ENCODE peak calls at places on chromosomes 3 and 15, in seven cellular contexts. P is transverse colon, E is fibroblast of mammary gland, S is adrenal gland, H is pancreas, Q is IMR-90, A is GM13976. C is an unnamed sample.

GRCh38 chr15:71066983-71067382 is 48.3 kb upstream of the THSD4 start:
- DNase-seq in Q (peak; percentile 99), P (no peak), E (peak; percentile 99), S (no peak), H (no peak), A (no peak), C (no peak)

GRCh38 chr15:43763819-43764446 is 12.8 kb downstream of the ELL3 start:
- DNase-seq in H (no peak), A (no peak), E (peak; percentile 29), Q (peak; percentile 33), P (no peak), S (no peak), C (no peak)

GRCh38 chr3:12796171-12797123 is at the start of gene CAND2:
- DNase-seq in Q (peak; percentile 37), H (no peak), E (peak; percentile 36), P (peak; percentile 56), S (peak; percentile 62), A (peak; percentile 72), C (peak; percentile 64)

GRCh38 chr15:31473384-31474058 is 146.9 kb downstream of the KLF13 start:
- DNase-seq in H (no peak), P (no peak), Q (no peak), S (no peak), E (no peak), A (no peak), C (no peak)

GRCh38 chr3:45381168-45381852 is 7.1 kb upstream of the LARS2 start:
- DNase-seq in P (peak; percentile 38), S (no peak), A (no peak), E (no peak), Q (no peak), H (no peak), C (no peak)

GRCh38 chr3:172591876-172592771 is 68.9 kb upstream of the TNFSF10 start:
- DNase-seq in E (no peak), P (peak; percentile 43), S (no peak), H (no peak), A (peak; percentile 70), Q (peak; percentile 16), C (peak; percentile 65)

GRCh38 chr3:17040322-17040721 is 155.6 kb downstream of the PLCL2 start:
- DNase-seq in H (no peak), S (no peak), P (no peak), E (no peak), A (no peak), Q (no peak), C (no peak)

GRCh38 chr3:15630646-15631350 is 29.3 kb downstream of the BTD start:
- DNase-seq in H (no peak), A (peak; percentile 66), E (peak; percentile 77), S (peak; percentile 60), P (no peak), Q (peak; percentile 87), C (peak; percentile 46)

GRCh38 chr3:190096345-190096744 is 24.4 kb downstream of the P3H2 start:
- DNase-seq in E (no peak), P (no peak), H (no peak), S (no peak), Q (no peak), A (peak; percentile 41), C (no peak)

GRCh38 chr3:16871915-16872842 is 12.6 kb upstream of the PLCL2 start:
- DNase-seq in S (no peak), Q (no peak), H (no peak), A (no peak), E (peak; percentile 66), P (no peak), C (no peak)

GRCh38 chr3:4033296-4033695 is 234.1 kb downstream of the LRRN1 start:
- DNase-seq in S (no peak), H (no peak), P (no peak), Q (no peak), A (no peak), E (no peak), C (no peak)

GRCh38 chr15:90986790-90987507 is 7.4 kb downstream of the PRC1 start:
- DNase-seq in P (peak; percentile 24), A (no peak), H (no peak), E (no peak), Q (no peak), S (no peak), C (peak; percentile 35)

GRCh38 chr3:186365202-186365974 is 3.4 kb upstream of the DGKG start:
- DNase-seq in H (no peak), Q (peak; percentile 4), S (no peak), P (no peak), E (peak; percentile 62), A (no peak), C (no peak)

GRCh38 chr3:79769234-79769633 is 1.4 kb upstream of the ROBO1 start:
- DNase-seq in E (no peak), A (no peak), H (no peak), S (no peak), Q (no peak), P (no peak), C (no peak)

GRCh38 chr3:57150097-57150496 is 15.1 kb downstream of the IL17RD start:
- DNase-seq in A (no peak), Q (no peak), H (no peak), P (no peak), S (no peak), E (no peak), C (no peak)

GRCh38 chr3:54999159-54999558 is 71.3 kb upstream of the LRTM1 start:
- DNase-seq in Q (peak; percentile 86), E (peak; percentile 92), S (no peak), P (no peak), H (no peak), A (no peak), C (no peak)

GRCh38 chr15:32067115-32067514 is 36.8 kb downstream of the CHRNA7 start:
- DNase-seq in S (no peak), P (no peak), A (no peak), H (no peak), Q (no peak), E (no peak), C (no peak)

GRCh38 chr3:125115640-125116039 is 59.8 kb upstream of the HEG1 start:
- DNase-seq in E (peak; percentile 38), Q (peak; percentile 65), H (no peak), S (peak; percentile 46), A (no peak), P (no peak), C (no peak)

GRCh38 chr15:69806287-69806915 is 291.3 kb downstream of the TLE3 start:
- DNase-seq in P (no peak), E (no peak), S (no peak), Q (no peak), A (no peak), H (no peak), C (no peak)

GRCh38 chr3:177196473-177197040 is 725 bp downstream of the TBL1XR1 start:
- DNase-seq in A (peak; percentile 57), S (peak; percentile 28), H (peak; percentile 41), E (peak; percentile 37), Q (peak; percentile 44), P (peak; percentile 44), C (peak; percentile 72)

DNA sequence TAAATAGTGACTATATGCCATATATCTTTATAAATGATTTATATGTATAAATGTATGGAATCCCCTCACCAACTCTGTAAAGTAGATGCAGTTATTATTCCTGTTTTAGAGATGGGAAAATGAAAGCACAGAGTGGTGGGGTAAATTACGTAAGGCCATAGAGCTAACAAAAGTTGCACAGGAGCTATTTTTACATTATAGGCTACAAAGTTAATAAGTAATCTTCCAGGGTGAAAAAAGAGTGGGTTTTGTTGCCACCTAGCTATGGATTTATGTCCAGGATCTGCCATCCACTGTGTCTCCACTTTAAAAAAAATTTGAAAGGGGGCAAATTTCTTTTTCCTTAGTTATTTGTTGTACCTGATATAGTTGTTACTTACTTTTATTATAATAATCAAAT is 235.7 kb downstream of the MCTP2 start:
- DNase-seq in A (no peak), S (no peak), Q (no peak), H (no peak), P (no peak), E (no peak), C (no peak)
- TF ChIP-seq CTCF in A (no peak), S (no peak), Q (no peak), H (no peak), P (no peak), E (no peak), C (no peak)

DNA sequence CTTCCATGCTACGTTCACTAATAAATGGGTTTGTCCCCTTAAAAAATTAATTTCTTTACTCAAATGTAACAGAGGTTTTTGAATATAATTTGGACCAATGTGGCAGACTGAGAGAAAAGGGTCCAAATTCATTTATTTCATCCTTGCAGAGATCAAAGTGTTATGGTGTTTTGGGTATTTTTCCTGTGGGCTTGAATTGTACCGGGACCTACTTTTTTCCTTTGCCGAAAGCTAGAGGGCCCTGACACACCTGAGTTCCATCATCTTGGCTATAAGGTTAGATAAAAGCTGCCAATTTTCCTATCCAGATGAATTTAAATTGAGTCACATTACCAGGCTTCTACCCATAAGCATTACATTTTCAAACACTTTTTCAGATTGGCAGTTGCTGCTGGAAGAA is 893 bp downstream of the CCNB2 start:
- DNase-seq in S (no peak), E (no peak), Q (no peak), A (peak; percentile 27), H (no peak), P (no peak), C (no peak)
- TF ChIP-seq CTCF in S (no peak), E (peak; percentile 23), Q (no peak), A (no peak), H (no peak), P (peak; percentile 20), C (no peak)

GRCh38 chr3:25576146-25576545 is 88.6 kb downstream of the TOP2B start:
- DNase-seq in Q (no peak), P (no peak), S (no peak), H (no peak), E (no peak), A (no peak), C (no peak)

GRCh38 chr3:25574172-25574765 is 90.4 kb downstream of the TOP2B start:
- DNase-seq in P (no peak), H (no peak), Q (no peak), E (no peak), S (no peak), A (no peak), C (no peak)

GRCh38 chr3:25575001-25575400 is 89.7 kb downstream of the TOP2B start:
- DNase-seq in Q (no peak), S (no peak), E (no peak), A (no peak), H (no peak), P (no peak), C (no peak)

GRCh38 chr3:25573386-25574171 is 91.1 kb downstream of the TOP2B start:
- DNase-seq in P (no peak), H (no peak), E (peak; percentile 25), Q (peak; percentile 65), A (no peak), S (no peak), C (no peak)

DNA sequence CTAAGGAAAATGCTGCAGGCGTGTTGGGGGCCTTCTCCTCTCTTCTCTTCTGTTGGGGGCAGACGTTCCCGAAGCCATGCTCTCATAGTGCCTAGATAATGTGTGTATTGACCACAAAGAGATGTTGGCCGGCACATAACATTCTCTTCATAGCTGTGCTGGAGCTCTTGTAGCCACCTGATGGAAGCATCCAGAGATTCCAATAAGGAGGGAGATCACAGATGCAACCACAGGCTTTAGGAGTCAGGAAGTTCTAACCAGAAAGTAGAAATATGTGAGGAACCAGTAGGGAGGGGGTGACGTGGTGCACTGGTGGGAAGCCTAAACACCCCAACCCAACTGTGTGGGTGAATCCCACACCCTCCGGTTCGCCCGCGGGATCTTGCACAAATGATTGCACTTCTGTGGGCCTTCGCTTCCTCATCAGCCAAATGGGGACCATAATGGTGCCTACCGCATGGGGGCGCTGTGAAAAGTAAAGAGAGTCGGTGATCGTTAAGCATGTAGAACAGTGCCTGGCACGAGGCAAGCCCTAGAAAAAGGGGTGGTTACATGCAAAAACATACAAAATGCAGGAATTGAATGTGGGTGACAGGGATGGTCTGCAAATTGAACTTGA is 87.8 kb downstream of the TOP2B start:
- DNase-seq in Q (no peak), S (no peak), P (no peak), A (no peak), H (no peak), E (no peak), C (no peak)
- TF ChIP-seq CTCF in Q (no peak), S (no peak), P (no peak), A (no peak), H (no peak), E (no peak), C (no peak)

GRCh38 chr15:97995881-97996603 is 35.5 kb downstream of the ARRDC4 start:
- DNase-seq in E (peak; percentile 15), A (no peak), Q (no peak), P (peak; percentile 47), H (no peak), S (peak; percentile 25), C (no peak)
- TF ChIP-seq CTCF in E (peak; percentile 26), A (no peak), Q (no peak), P (peak; percentile 21), H (no peak), S (no peak), C (no peak)

C was measured in GM13977.